ENCODE peak calls at places on chromosomes 4 and X, in ten cellular contexts. N is spleen, V is endothelial cell of umbilical vein, H is H54, U is Peyer's patch, F is IMR-90, E is GM12891, W is A549, B is right lobe of liver, X is adrenal gland. O is an unnamed sample.

GRCh38 chrX:70769659-70770232 is 138.8 kb downstream of the TEX11 start:
- DNase-seq in N (no peak), V (peak), H (no peak), U (no peak), F (peak), E (no peak), W (peak), B (no peak), X (no peak), O (no peak)

GRCh38 chrX:31366076-31366475 is 294.2 kb upstream of the FTHL17 start:
- DNase-seq in N (no peak), V (no peak), H (no peak), U (no peak), F (no peak), E (no peak), W (no peak), B (no peak), X (no peak), O (no peak)

GRCh38 chrX:10618911-10619310 is 1.5 kb downstream of the MID1 start:
- DNase-seq in N (no peak), V (peak), H (no peak), U (no peak), F (no peak), E (no peak), W (no peak), B (no peak), X (no peak), O (no peak)

GRCh38 chr4:156971168-156971601 is 414 bp downstream of the PDGFC start:
- DNase-seq in N (peak), V (no peak), H (no peak), U (peak), F (no peak), E (peak), W (no peak), B (peak), X (peak), O (no peak)

GRCh38 chr4:73309211-73309610 is 50.6 kb upstream of the ANKRD17 start:
- DNase-seq in N (no peak), V (no peak), H (no peak), U (no peak), F (peak), E (no peak), W (no peak), B (no peak), X (no peak), O (no peak)

GRCh38 chr4:71202703-71203102 is 136.1 kb upstream of the SLC4A4 start:
- DNase-seq in N (no peak), V (no peak), H (no peak), U (no peak), F (no peak), E (no peak), W (no peak), B (no peak), X (no peak), O (no peak)

GRCh38 chrX:122625821-122626220 is 558.3 kb upstream of the GRIA3 start:
- DNase-seq in N (no peak), V (no peak), H (no peak), U (no peak), F (peak), E (no peak), W (no peak), B (no peak), X (no peak), O (no peak)

GRCh38 chrX:109389917-109390316 is 92.0 kb downstream of the GUCY2F start:
- DNase-seq in N (no peak), V (no peak), H (no peak), U (no peak), F (no peak), E (no peak), W (no peak), B (no peak), X (no peak), O (no peak)

GRCh38 chr4:24537025-24537424 is 47.3 kb downstream of the DHX15 start:
- DNase-seq in N (no peak), V (no peak), H (no peak), U (no peak), F (no peak), E (no peak), W (no peak), B (no peak), X (no peak), O (no peak)

DNA sequence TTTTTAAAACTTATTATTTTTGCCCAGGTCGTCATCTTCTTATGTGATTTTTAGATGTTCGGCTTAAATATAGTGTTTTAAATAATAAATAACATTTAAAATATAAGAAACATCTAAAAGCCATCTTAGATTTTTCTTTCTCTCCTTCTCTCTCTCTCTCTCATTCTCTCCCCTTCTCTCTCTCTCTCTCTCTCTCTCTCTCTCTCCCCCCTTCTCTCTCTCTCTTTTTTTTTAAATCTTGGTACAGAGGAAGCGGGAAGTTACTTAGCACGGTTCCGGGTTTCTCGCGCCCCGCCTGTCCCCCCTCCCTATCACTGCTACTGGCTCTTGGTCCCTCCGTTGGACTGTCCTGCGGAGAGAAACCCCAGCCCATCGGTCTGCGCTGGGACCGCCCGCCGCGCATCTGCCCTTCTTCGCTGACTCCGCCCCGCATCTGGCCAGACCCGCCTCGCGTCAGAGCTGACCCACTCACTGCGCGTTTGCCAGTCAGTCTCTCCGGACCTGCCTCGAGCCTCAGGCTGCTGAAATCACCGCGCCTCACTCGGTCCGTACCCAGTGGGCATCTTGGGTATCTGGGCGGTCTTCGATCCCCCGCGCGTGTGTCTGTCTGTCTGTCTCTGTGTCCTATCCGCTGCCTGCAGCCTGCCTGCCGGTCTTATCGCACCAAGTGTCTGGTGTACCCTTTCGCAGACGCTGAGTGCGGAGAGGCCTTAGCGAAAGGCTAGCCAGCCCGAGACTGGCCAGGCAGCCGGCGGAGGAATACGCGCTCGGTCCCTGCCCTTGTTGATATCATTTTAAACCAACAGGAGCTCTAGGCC is at the start of gene PABPC5:
- DNase-seq in N (peak), V (peak), H (no peak), U (peak), F (peak), E (no peak), W (peak), B (peak), X (peak), O (no peak)
- TF ChIP-seq POLR2A in N (no peak), V (no peak), H (no peak), U (no peak), F (peak), E (no peak), W (no peak), B (no peak), X (peak), O (peak)

GRCh38 chrX:150364347-150365050 is 1.4 kb downstream of the MAMLD1 start:
- DNase-seq in N (peak), V (peak), H (no peak), U (no peak), F (peak), E (no peak), W (peak), B (peak), X (peak), O (no peak)

GRCh38 chrX:150365051-150365952 is 2.2 kb downstream of the MAMLD1 start:
- DNase-seq in N (peak), V (peak), H (no peak), U (peak), F (peak), E (peak), W (peak), B (peak), X (peak), O (no peak)

GRCh38 chrX:150363561-150364346 is 637 bp downstream of the MAMLD1 start:
- DNase-seq in N (peak), V (peak), H (no peak), U (no peak), F (peak), E (no peak), W (peak), B (peak), X (peak), O (no peak)

GRCh38 chrX:150366951-150367545 is 3.9 kb downstream of the MAMLD1 start:
- DNase-seq in N (no peak), V (no peak), H (no peak), U (no peak), F (peak), E (no peak), W (peak), B (no peak), X (peak), O (no peak)

GRCh38 chrX:150365953-150366911 is 3.1 kb downstream of the MAMLD1 start:
- DNase-seq in N (peak), V (peak), H (no peak), U (peak), F (peak), E (no peak), W (peak), B (peak), X (peak), O (no peak)
- TF ChIP-seq POLR2A in N (no peak), V (no peak), H (no peak), U (no peak), F (peak), E (no peak), W (no peak), B (no peak), X (no peak), O (no peak)

GRCh38 chr4:98932539-98932938 is 3.6 kb upstream of the EIF4E start:
- DNase-seq in N (no peak), V (peak), H (no peak), U (no peak), F (peak), E (no peak), W (no peak), B (no peak), X (no peak), O (no peak)

GRCh38 chr4:98930311-98930865 is 1.5 kb upstream of the EIF4E start:
- DNase-seq in N (no peak), V (no peak), H (no peak), U (no peak), F (no peak), E (no peak), W (no peak), B (no peak), X (no peak), O (no peak)

GRCh38 chr4:98928505-98929340 is at the start of gene EIF4E:
- DNase-seq in N (peak), V (peak), H (peak), U (peak), F (peak), E (peak), W (peak), B (peak), X (peak), O (peak)

GRCh38 chr4:98928131-98928504 is 815 bp downstream of the EIF4E start:
- DNase-seq in N (peak), V (peak), H (peak), U (peak), F (peak), E (peak), W (peak), B (peak), X (peak), O (peak)

DNA sequence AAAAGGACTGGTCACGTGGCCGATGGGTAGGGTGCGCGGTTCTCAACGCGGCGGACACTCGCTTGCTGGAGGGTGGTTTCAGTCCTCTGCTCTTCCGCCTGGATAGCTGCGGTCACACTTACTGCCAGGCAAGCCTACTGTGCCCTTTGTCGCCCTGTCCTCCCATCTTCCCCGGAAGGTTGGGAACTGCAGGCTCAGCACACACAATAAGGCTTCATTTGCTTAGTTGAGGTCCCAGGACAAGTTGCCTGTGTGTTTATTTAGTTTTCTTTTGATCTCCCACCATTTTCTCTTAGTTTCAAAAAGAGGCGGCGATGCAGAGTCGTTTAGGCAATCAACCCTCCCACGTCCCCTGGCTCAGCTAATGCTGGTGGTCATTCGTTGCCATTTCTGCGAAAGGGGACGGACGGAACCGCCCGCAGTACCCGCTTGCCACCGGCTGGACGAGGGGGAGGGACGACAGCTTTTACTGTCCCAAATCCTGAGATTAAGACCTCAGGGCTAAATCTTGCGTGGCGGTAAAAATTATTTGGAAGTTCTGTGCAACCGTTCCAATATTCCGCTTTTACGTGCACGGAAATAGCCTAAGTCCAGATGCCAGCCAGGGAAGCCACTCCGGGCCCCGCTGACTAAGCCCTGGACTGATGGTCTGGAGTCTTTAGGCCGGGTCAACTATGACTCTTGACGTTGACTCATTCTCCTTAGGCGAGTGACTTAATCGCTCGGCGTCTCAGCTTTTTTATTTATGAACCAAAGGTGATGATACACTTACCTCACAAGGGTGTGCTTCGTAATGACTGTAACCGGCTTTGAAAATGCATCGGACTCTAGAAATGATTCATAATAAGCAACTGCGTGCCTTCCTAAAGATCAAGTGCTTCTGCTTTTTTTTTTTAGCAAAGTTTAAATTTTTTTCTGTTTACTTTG is 671 bp upstream of the EIF4E start:
- DNase-seq in N (peak), V (peak), H (peak), U (peak), F (peak), E (peak), W (peak), B (peak), X (peak), O (no peak)
- TF ChIP-seq POLR2A in N (no peak), V (peak), H (peak), U (peak), F (peak), E (peak), W (peak), B (peak), X (peak), O (no peak)

GRCh38 chr4:109719604-109720003 is 10.3 kb downstream of the PLA2G12A start:
- DNase-seq in N (no peak), V (no peak), H (no peak), U (no peak), F (no peak), E (no peak), W (no peak), B (no peak), X (no peak), O (no peak)
- TF ChIP-seq POLR2A in N (no peak), V (no peak), H (no peak), U (no peak), F (no peak), E (no peak), W (no peak), B (no peak), X (no peak), O (no peak)

GRCh38 chr4:174657472-174657871 is 135.2 kb upstream of the HPGD start:
- DNase-seq in N (no peak), V (no peak), H (no peak), U (no peak), F (no peak), E (no peak), W (no peak), B (no peak), X (no peak), O (no peak)
- TF ChIP-seq POLR2A in N (no peak), V (no peak), H (no peak), U (no peak), F (no peak), E (no peak), W (no peak), B (no peak), X (no peak), O (no peak)

DNA sequence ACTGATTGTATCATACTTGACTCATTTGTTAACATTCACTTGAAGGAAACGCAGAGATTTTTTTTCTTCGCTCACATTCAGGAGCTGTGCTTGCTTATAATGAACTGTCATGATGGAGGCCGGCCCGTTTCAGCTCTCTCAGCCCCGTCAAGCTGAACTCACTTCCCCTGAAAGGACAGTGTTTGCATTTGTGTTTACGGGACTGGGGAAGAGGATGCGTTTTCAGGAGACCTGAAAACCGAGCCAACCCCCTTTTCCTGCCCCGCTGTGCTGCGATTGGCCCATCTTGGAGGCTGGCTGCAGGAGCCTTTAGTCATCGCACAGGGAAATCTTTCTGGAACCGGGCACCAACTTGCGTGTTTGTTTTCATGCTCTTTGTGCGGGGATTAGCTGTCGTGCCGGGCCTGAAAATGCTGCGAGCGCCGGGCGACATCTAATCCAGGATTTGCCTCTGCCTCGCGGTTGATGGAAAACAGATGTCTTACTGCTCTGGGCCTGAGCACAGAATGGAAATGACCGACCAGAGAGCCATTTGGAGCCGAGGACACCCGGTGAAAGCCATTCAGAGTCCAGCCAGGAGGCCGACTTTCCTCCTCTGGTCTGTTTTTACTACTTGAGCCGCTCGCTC is 18.0 kb downstream of the TRIM2 start:
- DNase-seq in N (no peak), V (peak), H (peak), U (peak), F (peak), E (no peak), W (no peak), B (peak), X (peak), O (no peak)
- TF ChIP-seq POLR2A in N (no peak), V (no peak), H (no peak), U (no peak), F (peak), E (no peak), W (no peak), B (no peak), X (no peak), O (no peak)

O was measured in esophagus squamous epithelium.